ENCODE peak calls at places on chromosomes 4 and X, in five cellular contexts. One of them, this sample, is unnamed.

GRCh38 chr4:146245899-146246298 is 31.6 kb downstream of the REELD1 start:
- DNase-seq in GM23338: no peak
- DNase-seq in Panc1: no peak
- DNase-seq in GM12878: no peak
- DNase-seq in HCT116: no peak
- DNase-seq in this sample: no peak

GRCh38 chrX:109345866-109346265 is 136.0 kb downstream of the GUCY2F start:
- DNase-seq in GM23338: no peak
- DNase-seq in Panc1: no peak
- DNase-seq in GM12878: no peak
- DNase-seq in HCT116: no peak
- DNase-seq in this sample: no peak

GRCh38 chrX:18566748-18567147 is 105.2 kb downstream of the RS1 start:
- DNase-seq in GM23338: no peak
- DNase-seq in Panc1: no peak
- DNase-seq in GM12878: no peak
- DNase-seq in HCT116: no peak
- DNase-seq in this sample: no peak

GRCh38 chrX:67544281-67544680 is 460 bp downstream of the AR start:
- DNase-seq in GM23338: peak; percentile 31
- DNase-seq in Panc1: no peak
- DNase-seq in GM12878: no peak
- DNase-seq in HCT116: no peak
- DNase-seq in this sample: no peak

GRCh38 chr4:150224896-150225591 is 146.8 kb downstream of the DCLK2 start:
- DNase-seq in GM23338: peak; percentile 58
- DNase-seq in Panc1: no peak
- DNase-seq in GM12878: no peak
- DNase-seq in HCT116: no peak
- DNase-seq in this sample: no peak

GRCh38 chrX:150683536-150684146 is 9.6 kb upstream of the MTMR1 start:
- DNase-seq in GM23338: peak; percentile 79
- DNase-seq in Panc1: no peak
- DNase-seq in GM12878: no peak
- DNase-seq in HCT116: peak; percentile 12
- DNase-seq in this sample: no peak

GRCh38 chrX:24694825-24695224 is 1.1 kb downstream of the POLA1 start:
- DNase-seq in GM23338: no peak
- DNase-seq in Panc1: no peak
- DNase-seq in GM12878: no peak
- DNase-seq in HCT116: no peak
- DNase-seq in this sample: no peak

GRCh38 chr4:123127865-123128264 is 205.5 kb upstream of the NUDT6 start:
- DNase-seq in GM23338: no peak
- DNase-seq in Panc1: no peak
- DNase-seq in GM12878: no peak
- DNase-seq in HCT116: no peak
- DNase-seq in this sample: no peak

GRCh38 chrX:848366-848765 is 217.8 kb downstream of the SHOX start:
- DNase-seq in GM23338: no peak
- DNase-seq in Panc1: no peak
- DNase-seq in GM12878: no peak
- DNase-seq in HCT116: no peak
- DNase-seq in this sample: no peak

GRCh38 chr4:7582313-7583096 is 147.8 kb upstream of the PSAPL1 start:
- DNase-seq in GM23338: no peak
- DNase-seq in Panc1: no peak
- DNase-seq in GM12878: no peak
- DNase-seq in HCT116: no peak
- DNase-seq in this sample: no peak

GRCh38 chr4:15833801-15834200 is 55.7 kb downstream of the CD38 start:
- DNase-seq in GM23338: no peak
- DNase-seq in Panc1: no peak
- DNase-seq in GM12878: no peak
- DNase-seq in HCT116: no peak
- DNase-seq in this sample: no peak

GRCh38 chrX:134423606-134424005 is 36.4 kb upstream of the HPRT1 start:
- DNase-seq in GM23338: no peak
- DNase-seq in Panc1: no peak
- DNase-seq in GM12878: no peak
- DNase-seq in HCT116: no peak
- DNase-seq in this sample: no peak
- TF ChIP-seq CTCF in GM23338: peak; percentile 18
- TF ChIP-seq CTCF in Panc1: peak; percentile 64
- TF ChIP-seq CTCF in GM12878: no peak
- TF ChIP-seq CTCF in HCT116: peak; percentile 18
- TF ChIP-seq CTCF in this sample: no peak

GRCh38 chrX:136752796-136753195 is 27.9 kb downstream of the ARHGEF6 start:
- DNase-seq in GM23338: no peak
- DNase-seq in Panc1: no peak
- DNase-seq in GM12878: no peak
- DNase-seq in HCT116: no peak
- DNase-seq in this sample: no peak
- TF ChIP-seq REST in GM23338: no peak
- TF ChIP-seq REST in Panc1: no peak
- TF ChIP-seq REST in GM12878: no peak
- TF ChIP-seq REST in HCT116: no peak
- TF ChIP-seq REST in this sample: no peak

DNA sequence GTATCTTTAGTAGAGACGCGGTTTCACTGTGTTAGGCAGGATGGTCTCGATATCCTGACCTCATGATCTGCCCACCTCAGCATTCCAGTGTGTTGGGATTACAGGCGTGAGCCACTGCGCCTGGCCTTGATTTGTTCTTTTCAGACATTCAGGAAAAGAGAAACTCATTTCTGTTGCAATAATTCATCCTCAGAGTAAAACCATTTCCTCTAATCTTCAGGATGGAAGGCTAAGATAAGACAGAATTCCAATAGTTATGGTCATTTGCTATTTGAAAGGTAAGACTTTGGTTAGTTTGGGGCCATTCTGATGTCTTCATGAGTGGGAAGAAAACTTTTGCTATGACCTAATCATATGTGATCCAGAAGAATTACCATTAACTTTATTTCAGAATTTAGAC is 83.0 kb downstream of the LRP2BP start:
- DNase-seq in GM23338: no peak
- DNase-seq in Panc1: no peak
- DNase-seq in GM12878: no peak
- DNase-seq in HCT116: no peak
- DNase-seq in this sample: no peak
- TF ChIP-seq POLR2AphosphoS5 in GM23338: no peak
- TF ChIP-seq POLR2AphosphoS5 in Panc1: no peak
- TF ChIP-seq POLR2AphosphoS5 in GM12878: no peak
- TF ChIP-seq POLR2AphosphoS5 in HCT116: no peak
- TF ChIP-seq POLR2AphosphoS5 in this sample: no peak

GRCh38 chrX:7318661-7319060 is 170.7 kb upstream of the PUDP start:
- DNase-seq in GM23338: peak; percentile 11
- DNase-seq in Panc1: no peak
- DNase-seq in GM12878: no peak
- DNase-seq in HCT116: no peak
- DNase-seq in this sample: no peak
- TF ChIP-seq CTCF in GM23338: peak; percentile 24
- TF ChIP-seq CTCF in Panc1: no peak
- TF ChIP-seq CTCF in GM12878: no peak
- TF ChIP-seq CTCF in HCT116: no peak
- TF ChIP-seq CTCF in this sample: no peak

GRCh38 chr4:169305173-169305572 is 34.4 kb upstream of the SH3RF1 start:
- DNase-seq in GM23338: no peak
- DNase-seq in Panc1: no peak
- DNase-seq in GM12878: no peak
- DNase-seq in HCT116: no peak
- DNase-seq in this sample: no peak
- TF ChIP-seq REST in GM23338: no peak
- TF ChIP-seq REST in Panc1: no peak
- TF ChIP-seq REST in GM12878: no peak
- TF ChIP-seq REST in HCT116: no peak
- TF ChIP-seq REST in this sample: no peak